ENCODE peak calls at places on chromosomes 7 and 10, in eight cellular contexts. F, Z, A, O, S, W, T and H are unnamed samples.

GRCh38 chr10:123272171-123272570 is 118.0 kb downstream of the BUB3 start:
- DNase-seq in F (no peak), Z (no peak), A (no peak), O (no peak), S (no peak), W (no peak), T (no peak), H (no peak)

GRCh38 chr10:62813981-62814380 is 2.2 kb downstream of the EGR2 start:
- DNase-seq in F (no peak), Z (no peak), A (no peak), O (no peak), S (peak), W (no peak), T (peak), H (no peak)

GRCh38 chr7:104231054-104232046 is 23.5 kb upstream of the ORC5 start:
- DNase-seq in F (peak), Z (peak), A (peak), O (peak), S (no peak), W (peak), T (no peak), H (peak)

GRCh38 chr7:134910968-134911367 is 75.3 kb upstream of the AGBL3 start:
- DNase-seq in F (no peak), Z (no peak), A (no peak), O (no peak), S (no peak), W (no peak), T (no peak), H (no peak)

GRCh38 chr7:116339564-116339963 is 129.2 kb downstream of the TES start:
- DNase-seq in F (no peak), Z (no peak), A (peak), O (no peak), S (no peak), W (peak), T (no peak), H (no peak)

GRCh38 chr7:103347507-103348267 is at the start of gene PSMC2:
- DNase-seq in F (peak), Z (peak), A (peak), O (peak), S (peak), W (peak), T (peak), H (peak)

GRCh38 chr7:23811540-23811939 is 101.5 kb downstream of the STK31 start:
- DNase-seq in F (no peak), Z (no peak), A (no peak), O (no peak), S (no peak), W (no peak), T (no peak), H (no peak)

GRCh38 chr7:68218461-68218860 is 1221.8 kb downstream of the TYW1 start:
- DNase-seq in F (no peak), Z (no peak), A (no peak), O (no peak), S (peak), W (no peak), T (no peak), H (no peak)

GRCh38 chr7:74612015-74612829 is 45.3 kb upstream of the GTF2I start:
- DNase-seq in F (no peak), Z (peak), A (peak), O (no peak), S (no peak), W (peak), T (peak), H (no peak)

GRCh38 chr7:152522551-152522950 is 86.7 kb upstream of the KMT2C start:
- DNase-seq in F (no peak), Z (no peak), A (no peak), O (peak), S (no peak), W (peak), T (peak), H (no peak)

GRCh38 chr10:72875250-72876055 is 18.1 kb upstream of the OIT3 start:
- DNase-seq in F (no peak), Z (peak), A (no peak), O (no peak), S (no peak), W (peak), T (no peak), H (no peak)

GRCh38 chr7:99141334-99141733 is 2.6 kb downstream of the SMURF1 start:
- DNase-seq in F (no peak), Z (no peak), A (no peak), O (no peak), S (no peak), W (no peak), T (no peak), H (no peak)

GRCh38 chr7:99499713-99500636 is at the start of gene ZNF394:
- DNase-seq in F (peak), Z (peak), A (peak), O (peak), S (peak), W (peak), T (peak), H (peak)

GRCh38 chr10:62689712-62690111 is 114.8 kb upstream of the ADO start:
- DNase-seq in F (no peak), Z (no peak), A (no peak), O (no peak), S (no peak), W (peak), T (no peak), H (no peak)

GRCh38 chr10:59456199-59456598 is 93.8 kb upstream of the FAM13C start:
- DNase-seq in F (no peak), Z (no peak), A (no peak), O (no peak), S (no peak), W (no peak), T (no peak), H (no peak)

GRCh38 chr10:14879055-14879800 is 562 bp downstream of the SUV39H2 start:
- DNase-seq in F (peak), Z (no peak), A (peak), O (no peak), S (no peak), W (no peak), T (peak), H (no peak)

GRCh38 chr7:140625908-140626868 is 14.4 kb downstream of the DENND2A start:
- DNase-seq in F (peak), Z (peak), A (peak), O (peak), S (no peak), W (peak), T (peak), H (no peak)

GRCh38 chr10:108439397-108439796 is 1274.9 kb upstream of the SORCS1 start:
- DNase-seq in F (no peak), Z (no peak), A (no peak), O (no peak), S (no peak), W (no peak), T (no peak), H (no peak)

GRCh38 chr10:131647789-131648188 is 253.0 kb upstream of the PPP2R2D start:
- DNase-seq in F (no peak), Z (no peak), A (no peak), O (no peak), S (no peak), W (no peak), T (peak), H (no peak)

GRCh38 chr10:1404953-1405260 is 332.4 kb downstream of the ADARB2 start:
- DNase-seq in F (no peak), Z (no peak), A (no peak), O (no peak), S (peak), W (no peak), T (no peak), H (no peak)

GRCh38 chr10:47099445-47099844 is 188.2 kb downstream of the PTPN20 start:
- DNase-seq in F (no peak), Z (no peak), A (no peak), O (no peak), S (no peak), W (no peak), T (no peak), H (no peak)

GRCh38 chr10:62433181-62433692 is 59.1 kb downstream of the ZNF365 start:
- DNase-seq in F (no peak), Z (no peak), A (peak), O (peak), S (no peak), W (peak), T (peak), H (no peak)

GRCh38 chr10:81696609-81697388 is 178.2 kb upstream of the NRG3 start:
- DNase-seq in F (no peak), Z (peak), A (no peak), O (no peak), S (peak), W (no peak), T (peak), H (no peak)

GRCh38 chr10:15209827-15210509 is 41.5 kb upstream of the NMT2 start:
- DNase-seq in F (peak), Z (peak), A (peak), O (peak), S (peak), W (peak), T (peak), H (peak)

GRCh38 chr10:121813211-121813812 is 114.5 kb downstream of the ATE1 start:
- DNase-seq in F (no peak), Z (no peak), A (no peak), O (no peak), S (no peak), W (peak), T (no peak), H (no peak)

GRCh38 chr7:87918740-87919139 is 15.3 kb upstream of the ADAM22 start:
- DNase-seq in F (no peak), Z (no peak), A (no peak), O (no peak), S (no peak), W (no peak), T (no peak), H (no peak)

GRCh38 chr10:50515420-50515819 is 108.3 kb downstream of the SGMS1 start:
- DNase-seq in F (no peak), Z (no peak), A (no peak), O (no peak), S (no peak), W (no peak), T (no peak), H (no peak)

GRCh38 chr10:76010703-76011102 is 579.3 kb downstream of the LRMDA start:
- DNase-seq in F (no peak), Z (no peak), A (no peak), O (no peak), S (no peak), W (no peak), T (no peak), H (no peak)

DNA sequence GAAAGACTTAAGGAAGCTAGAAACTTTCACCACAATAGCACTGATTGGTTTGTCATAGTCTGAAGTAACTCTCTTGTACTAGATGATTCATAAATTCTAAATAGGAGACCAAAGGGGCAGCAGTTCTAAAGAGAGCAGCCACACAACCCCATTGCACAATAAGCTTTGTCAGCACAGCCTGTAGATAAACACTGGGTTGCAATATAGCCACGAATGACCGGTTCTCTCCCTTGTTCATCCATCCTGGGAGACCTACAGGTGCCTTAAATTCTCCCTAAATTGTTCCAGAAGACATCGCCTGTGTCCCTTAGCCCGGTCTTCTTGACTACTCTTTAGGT is 167.0 kb downstream of the SNX13 start:
- DNase-seq in F (peak), Z (no peak), A (no peak), O (no peak), S (no peak), W (no peak), T (no peak), H (no peak)
- H3K27ac ChIP-seq in F (no peak), Z (peak), A (no peak), O (no peak), S (no peak), W (no peak), T (no peak), H (no peak)

GRCh38 chr7:25517906-25518305 is 289.6 kb upstream of the NPVF start:
- DNase-seq in F (no peak), Z (no peak), A (no peak), O (no peak), S (no peak), W (no peak), T (no peak), H (no peak)
- TF ChIP-seq CTCF in F (no peak), Z (no peak), A (no peak), O (no peak), S (no peak), W (no peak), T (no peak), H (no peak)

DNA sequence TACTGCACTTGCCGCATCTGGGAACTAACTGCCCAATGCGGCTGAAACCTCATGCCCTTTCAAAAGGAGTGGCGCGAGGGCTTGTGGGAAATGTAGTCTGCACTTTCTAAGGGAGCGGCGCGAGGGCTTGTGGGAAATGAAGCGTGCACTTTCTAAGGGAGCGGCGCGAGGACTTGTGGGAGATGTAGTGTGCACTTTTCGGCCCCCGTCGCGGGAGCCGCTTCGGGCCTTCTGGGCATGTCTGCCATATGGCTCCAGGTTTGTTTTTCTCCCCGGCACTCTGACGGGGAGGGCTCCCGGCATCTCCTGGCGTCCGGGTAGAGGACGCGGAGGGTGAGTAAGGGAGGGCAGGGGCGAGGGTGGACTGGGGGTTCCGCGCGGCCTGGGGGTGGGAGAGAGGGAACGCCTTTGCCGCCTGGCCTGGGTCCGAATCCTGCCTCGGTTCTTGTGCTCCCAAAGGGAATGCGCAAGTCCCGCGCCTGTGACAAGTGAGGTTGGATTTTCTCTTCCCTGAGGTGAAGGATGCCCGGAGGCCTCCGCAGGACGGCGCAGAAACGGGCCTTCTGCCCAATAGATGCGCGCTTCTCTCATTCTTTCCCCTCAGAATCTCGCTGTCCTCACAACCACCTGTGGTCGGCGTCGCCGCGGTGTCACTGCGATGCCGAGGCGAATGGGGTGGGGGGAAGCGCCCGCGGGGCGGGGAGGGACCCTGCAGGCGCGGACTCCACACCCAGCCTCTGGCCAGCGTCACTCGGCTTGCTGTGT is at the start of gene ZNF37A:
- DNase-seq in F (peak), Z (peak), A (peak), O (peak), S (peak), W (peak), T (peak), H (peak)
- H3K27ac ChIP-seq in F (peak), Z (peak), A (peak), O (peak), S (peak), W (peak), T (peak), H (peak)

GRCh38 chr7:7761974-7762769 is 43.8 kb upstream of the RPA3 start:
- DNase-seq in F (no peak), Z (no peak), A (no peak), O (no peak), S (no peak), W (peak), T (no peak), H (no peak)

GRCh38 chr7:7764515-7765138 is 46.2 kb upstream of the RPA3 start:
- DNase-seq in F (no peak), Z (no peak), A (no peak), O (no peak), S (no peak), W (no peak), T (no peak), H (no peak)

GRCh38 chr7:7757576-7757975 is 39.2 kb upstream of the RPA3 start:
- DNase-seq in F (no peak), Z (no peak), A (no peak), O (no peak), S (no peak), W (no peak), T (no peak), H (no peak)

GRCh38 chr7:7765422-7765821 is 47.0 kb upstream of the RPA3 start:
- DNase-seq in F (no peak), Z (no peak), A (no peak), O (no peak), S (no peak), W (no peak), T (no peak), H (no peak)

DNA sequence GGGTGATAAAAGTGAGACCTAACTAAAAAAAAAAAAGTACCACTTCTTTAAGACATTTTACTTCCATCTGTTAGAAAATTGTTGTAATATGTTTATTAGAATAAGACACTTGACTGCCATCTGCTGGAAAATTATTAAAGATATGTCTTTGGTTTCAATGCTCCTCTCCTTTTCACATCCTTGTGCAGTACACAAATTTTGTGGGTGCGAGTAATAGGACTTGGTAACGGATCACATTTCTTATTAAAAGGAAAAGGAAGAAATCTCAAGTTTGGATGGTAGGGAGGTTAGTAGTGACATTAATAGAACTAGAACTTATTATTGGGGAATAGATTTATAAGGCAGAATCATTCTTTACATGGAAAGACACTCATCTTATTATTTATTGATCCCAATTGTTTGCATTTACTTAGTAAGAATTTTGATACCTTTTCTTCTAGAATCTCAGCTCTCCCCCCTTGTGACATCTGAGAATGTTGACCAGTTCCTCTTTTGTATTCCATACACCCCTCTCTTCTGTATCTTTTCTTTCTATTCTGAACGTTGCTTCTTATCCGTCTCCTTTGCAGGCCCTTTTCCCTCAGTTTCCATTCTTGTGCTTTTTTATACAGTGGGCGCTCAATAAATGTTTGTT is 43.0 kb upstream of the RPA3 start:
- DNase-seq in F (no peak), Z (no peak), A (no peak), O (no peak), S (no peak), W (peak), T (no peak), H (no peak)
- TF ChIP-seq CTCF in F (no peak), Z (peak), A (no peak), O (no peak), S (peak), W (peak), T (peak), H (peak)

DNA sequence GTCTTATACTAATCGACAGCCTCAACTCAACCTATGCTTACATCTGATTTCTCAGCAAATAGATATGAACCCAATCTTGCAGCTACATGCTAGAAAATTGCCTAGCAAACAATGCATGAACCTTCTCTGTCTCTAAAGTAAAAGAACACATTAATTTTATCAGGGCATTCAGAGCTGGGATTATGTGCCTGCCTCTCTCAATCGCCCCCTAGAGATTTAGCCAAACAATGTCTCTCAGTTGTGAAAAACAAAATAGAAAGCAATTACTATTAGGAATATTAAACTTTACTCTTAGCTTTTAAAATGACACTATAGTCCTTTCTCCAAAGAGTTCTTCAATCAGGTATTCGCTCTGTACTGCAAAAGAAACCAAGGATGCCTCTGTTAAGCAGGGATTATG is 737.1 kb downstream of the PARD3 start:
- DNase-seq in F (no peak), Z (no peak), A (no peak), O (no peak), S (no peak), W (no peak), T (no peak), H (no peak)
- H3K27ac ChIP-seq in F (no peak), Z (no peak), A (no peak), O (no peak), S (no peak), W (no peak), T (no peak), H (no peak)

DNA sequence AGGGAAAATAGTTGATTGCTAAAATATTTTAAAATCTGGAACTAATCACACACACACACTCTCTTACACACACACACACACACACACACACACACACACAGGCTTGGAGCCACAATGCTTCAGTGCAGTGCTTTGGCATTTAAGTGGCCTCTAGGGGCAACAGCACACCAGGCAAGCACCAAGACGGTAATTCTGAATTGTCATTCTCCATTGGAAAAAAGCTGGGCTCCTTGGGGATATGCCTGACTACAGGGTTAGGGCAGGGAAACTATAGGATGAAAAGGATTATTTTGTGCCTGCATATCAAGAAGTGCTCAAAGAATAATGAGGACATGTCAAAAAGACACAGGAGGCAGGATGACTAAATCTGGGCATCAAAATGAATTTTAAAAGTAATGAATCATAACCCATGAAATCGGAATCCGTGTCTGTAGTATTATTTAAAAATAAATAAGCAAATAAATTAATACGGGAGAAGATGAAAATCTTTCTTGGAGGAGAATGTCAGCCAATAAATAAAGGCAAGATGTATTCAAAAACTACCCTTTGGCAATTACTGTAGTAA is 30.4 kb upstream of the DDC start:
- DNase-seq in F (no peak), Z (peak), A (no peak), O (peak), S (no peak), W (peak), T (no peak), H (no peak)
- TF ChIP-seq CTCF in F (no peak), Z (peak), A (no peak), O (no peak), S (peak), W (peak), T (peak), H (no peak)

GRCh38 chr10:44981172-44982113 is 2.8 kb upstream of the DEPP1 start:
- DNase-seq in F (no peak), Z (no peak), A (peak), O (peak), S (no peak), W (peak), T (peak), H (no peak)
- H3K27ac ChIP-seq in F (peak), Z (no peak), A (peak), O (no peak), S (peak), W (peak), T (peak), H (no peak)

GRCh38 chr10:92574545-92575377 is 868 bp upstream of the IDE start:
- DNase-seq in F (no peak), Z (no peak), A (no peak), O (no peak), S (no peak), W (no peak), T (no peak), H (no peak)
- TF ChIP-seq CTCF in F (no peak), Z (no peak), A (peak), O (no peak), S (peak), W (no peak), T (no peak), H (peak)